ENCODE peak calls at places on chromosomes 11 and 22, in six cellular contexts. One of them, this sample, is unnamed.

GRCh38 chr22:35914665-35915476 is 113.8 kb downstream of the RBFOX2 start:
- DNase-seq in K562: peak
- DNase-seq in IMR-90: peak
- DNase-seq in GM12878: no peak
- DNase-seq in HepG2: peak
- DNase-seq in A549: peak
- DNase-seq in this sample: peak

GRCh38 chr11:72378704-72379383 is 55.5 kb downstream of the CLPB start:
- DNase-seq in GM12878: no peak
- DNase-seq in A549: no peak
- DNase-seq in IMR-90: peak
- DNase-seq in K562: no peak
- DNase-seq in HepG2: no peak
- DNase-seq in this sample: no peak

GRCh38 chr22:30743257-30744020 is 48.8 kb downstream of the OSBP2 start:
- DNase-seq in K562: no peak
- DNase-seq in IMR-90: no peak
- DNase-seq in A549: no peak
- DNase-seq in HepG2: no peak
- DNase-seq in GM12878: no peak
- DNase-seq in this sample: no peak

GRCh38 chr11:93895106-93895862 is 44.9 kb upstream of the VSTM5 start:
- DNase-seq in K562: peak
- DNase-seq in GM12878: no peak
- DNase-seq in HepG2: peak
- DNase-seq in A549: peak
- DNase-seq in IMR-90: peak
- DNase-seq in this sample: peak

GRCh38 chr11:65307298-65308229 is 7.1 kb upstream of the CDC42EP2 start:
- DNase-seq in HepG2: no peak
- DNase-seq in K562: no peak
- DNase-seq in GM12878: no peak
- DNase-seq in A549: no peak
- DNase-seq in IMR-90: peak
- DNase-seq in this sample: no peak

GRCh38 chr11:14275081-14275480 is 83.9 kb downstream of the RRAS2 start:
- DNase-seq in GM12878: no peak
- DNase-seq in IMR-90: peak
- DNase-seq in A549: no peak
- DNase-seq in HepG2: no peak
- DNase-seq in K562: no peak
- DNase-seq in this sample: no peak

GRCh38 chr22:29914165-29914564 is 31.2 kb downstream of the MTMR3 start:
- DNase-seq in K562: no peak
- DNase-seq in GM12878: no peak
- DNase-seq in IMR-90: peak
- DNase-seq in HepG2: no peak
- DNase-seq in A549: no peak
- DNase-seq in this sample: no peak

GRCh38 chr22:40199223-40199622 is 21.5 kb downstream of the TNRC6B start:
- DNase-seq in IMR-90: no peak
- DNase-seq in GM12878: no peak
- DNase-seq in HepG2: no peak
- DNase-seq in K562: no peak
- DNase-seq in A549: no peak
- DNase-seq in this sample: no peak

GRCh38 chr11:122024278-122024677 is 91.7 kb downstream of the BLID start:
- DNase-seq in HepG2: no peak
- DNase-seq in K562: no peak
- DNase-seq in A549: no peak
- DNase-seq in GM12878: no peak
- DNase-seq in IMR-90: no peak
- DNase-seq in this sample: no peak

GRCh38 chr22:44755956-44756361 is 3.6 kb downstream of the ARHGAP8 start:
- DNase-seq in GM12878: no peak
- DNase-seq in IMR-90: no peak
- DNase-seq in K562: no peak
- DNase-seq in A549: no peak
- DNase-seq in HepG2: no peak
- DNase-seq in this sample: no peak

GRCh38 chr22:18157714-18158028 is 7.7 kb downstream of the USP18 start:
- DNase-seq in A549: no peak
- DNase-seq in K562: no peak
- DNase-seq in GM12878: no peak
- DNase-seq in IMR-90: no peak
- DNase-seq in HepG2: no peak
- DNase-seq in this sample: no peak

GRCh38 chr11:73072935-73073481 is 69.1 kb downstream of the FCHSD2 start:
- DNase-seq in GM12878: peak
- DNase-seq in K562: no peak
- DNase-seq in HepG2: no peak
- DNase-seq in A549: peak
- DNase-seq in IMR-90: peak
- DNase-seq in this sample: no peak

GRCh38 chr11:69213964-69214363 is 58.2 kb downstream of the SMIM38 start:
- DNase-seq in IMR-90: no peak
- DNase-seq in HepG2: no peak
- DNase-seq in A549: no peak
- DNase-seq in K562: no peak
- DNase-seq in GM12878: no peak
- DNase-seq in this sample: no peak

GRCh38 chr11:63813563-63814382 is 517 bp downstream of the SPINDOC start:
- DNase-seq in IMR-90: peak
- DNase-seq in HepG2: no peak
- DNase-seq in GM12878: no peak
- DNase-seq in A549: peak
- DNase-seq in K562: peak
- DNase-seq in this sample: peak

GRCh38 chr11:42524534-42525227 is 787.1 kb upstream of the API5 start:
- DNase-seq in A549: peak
- DNase-seq in HepG2: peak
- DNase-seq in K562: peak
- DNase-seq in GM12878: peak
- DNase-seq in IMR-90: no peak
- DNase-seq in this sample: peak

GRCh38 chr11:66727282-66727882 is 1.6 kb downstream of the SPTBN2 start:
- DNase-seq in K562: peak
- DNase-seq in GM12878: no peak
- DNase-seq in HepG2: no peak
- DNase-seq in A549: peak
- DNase-seq in IMR-90: peak
- DNase-seq in this sample: peak

GRCh38 chr11:443542-444199 is 1.9 kb upstream of the ANO9 start:
- DNase-seq in HepG2: no peak
- DNase-seq in GM12878: no peak
- DNase-seq in A549: peak
- DNase-seq in IMR-90: peak
- DNase-seq in K562: no peak
- DNase-seq in this sample: no peak

GRCh38 chr11:114134870-114135269 is 75.4 kb downstream of the ZBTB16 start:
- DNase-seq in K562: no peak
- DNase-seq in HepG2: no peak
- DNase-seq in IMR-90: peak
- DNase-seq in A549: no peak
- DNase-seq in GM12878: no peak
- DNase-seq in this sample: no peak

GRCh38 chr11:26741036-26741435 is 19.2 kb upstream of the SLC5A12 start:
- DNase-seq in IMR-90: no peak
- DNase-seq in HepG2: no peak
- DNase-seq in GM12878: no peak
- DNase-seq in K562: peak
- DNase-seq in A549: no peak
- DNase-seq in this sample: no peak

GRCh38 chr11:60389279-60389910 is 6.9 kb upstream of the MS4A14 start:
- DNase-seq in K562: no peak
- DNase-seq in HepG2: no peak
- DNase-seq in A549: no peak
- DNase-seq in GM12878: peak
- DNase-seq in IMR-90: no peak
- DNase-seq in this sample: no peak

GRCh38 chr22:21710156-21710555 is 25.4 kb downstream of the YPEL1 start:
- DNase-seq in K562: no peak
- DNase-seq in GM12878: no peak
- DNase-seq in A549: no peak
- DNase-seq in HepG2: no peak
- DNase-seq in IMR-90: peak
- DNase-seq in this sample: no peak

GRCh38 chr22:17430298-17430900 is 61.1 kb downstream of the CECR2 start:
- DNase-seq in K562: no peak
- DNase-seq in A549: no peak
- DNase-seq in HepG2: no peak
- DNase-seq in GM12878: no peak
- DNase-seq in IMR-90: no peak
- DNase-seq in this sample: no peak

GRCh38 chr22:46748948-46749681 is 11.1 kb upstream of the CERK start:
- DNase-seq in K562: no peak
- DNase-seq in HepG2: no peak
- DNase-seq in A549: no peak
- DNase-seq in GM12878: no peak
- DNase-seq in IMR-90: peak
- DNase-seq in this sample: no peak

GRCh38 chr22:49880281-49880680 is 26.6 kb downstream of the ZBED4 start:
- DNase-seq in HepG2: no peak
- DNase-seq in IMR-90: no peak
- DNase-seq in GM12878: peak
- DNase-seq in A549: no peak
- DNase-seq in K562: no peak
- DNase-seq in this sample: no peak

GRCh38 chr11:13298765-13299164 is 21.2 kb downstream of the BMAL1 start:
- DNase-seq in IMR-90: no peak
- DNase-seq in K562: no peak
- DNase-seq in GM12878: no peak
- DNase-seq in A549: no peak
- DNase-seq in HepG2: no peak
- DNase-seq in this sample: no peak

GRCh38 chr22:48316245-48316875 is 1511.3 kb downstream of the BRD1 start:
- DNase-seq in HepG2: no peak
- DNase-seq in K562: no peak
- DNase-seq in IMR-90: no peak
- DNase-seq in GM12878: no peak
- DNase-seq in A549: no peak
- DNase-seq in this sample: no peak

GRCh38 chr22:23903328-23903971 is 9.3 kb downstream of the MIF start:
- DNase-seq in K562: no peak
- DNase-seq in IMR-90: peak
- DNase-seq in HepG2: no peak
- DNase-seq in GM12878: no peak
- DNase-seq in A549: no peak
- DNase-seq in this sample: no peak

GRCh38 chr11:50174189-50174588 is 141.5 kb downstream of the OR4C45 start:
- DNase-seq in GM12878: no peak
- DNase-seq in HepG2: no peak
- DNase-seq in IMR-90: peak
- DNase-seq in K562: no peak
- DNase-seq in A549: no peak
- DNase-seq in this sample: no peak

GRCh38 chr11:50174975-50175374 is 142.3 kb downstream of the OR4C45 start:
- DNase-seq in K562: no peak
- DNase-seq in IMR-90: no peak
- DNase-seq in HepG2: no peak
- DNase-seq in GM12878: no peak
- DNase-seq in A549: no peak
- DNase-seq in this sample: no peak

GRCh38 chr11:50169634-50170033 is 137.0 kb downstream of the OR4C45 start:
- DNase-seq in HepG2: no peak
- DNase-seq in GM12878: no peak
- DNase-seq in K562: no peak
- DNase-seq in A549: no peak
- DNase-seq in IMR-90: no peak
- DNase-seq in this sample: no peak

GRCh38 chr11:50170115-50170514 is 137.4 kb downstream of the OR4C45 start:
- DNase-seq in HepG2: no peak
- DNase-seq in K562: no peak
- DNase-seq in A549: no peak
- DNase-seq in IMR-90: no peak
- DNase-seq in GM12878: no peak
- DNase-seq in this sample: no peak
- TF ChIP-seq BHLHE40 in HepG2: no peak
- TF ChIP-seq BHLHE40 in K562: no peak
- TF ChIP-seq BHLHE40 in A549: no peak
- TF ChIP-seq BHLHE40 in IMR-90: no peak
- TF ChIP-seq BHLHE40 in GM12878: no peak
- TF ChIP-seq BHLHE40 in this sample: no peak

GRCh38 chr11:110153474-110153873 is 60.3 kb downstream of the ZC3H12C start:
- DNase-seq in IMR-90: no peak
- DNase-seq in A549: no peak
- DNase-seq in HepG2: no peak
- DNase-seq in K562: no peak
- DNase-seq in GM12878: no peak
- DNase-seq in this sample: no peak

GRCh38 chr11:110152199-110152598 is 59.0 kb downstream of the ZC3H12C start:
- DNase-seq in IMR-90: no peak
- DNase-seq in HepG2: no peak
- DNase-seq in GM12878: no peak
- DNase-seq in A549: no peak
- DNase-seq in K562: no peak
- DNase-seq in this sample: no peak

GRCh38 chr11:110147965-110148709 is 54.9 kb downstream of the ZC3H12C start:
- DNase-seq in A549: peak
- DNase-seq in IMR-90: peak
- DNase-seq in GM12878: no peak
- DNase-seq in HepG2: no peak
- DNase-seq in K562: no peak
- DNase-seq in this sample: no peak

GRCh38 chr11:110148775-110149744 is 55.9 kb downstream of the ZC3H12C start:
- DNase-seq in A549: peak
- DNase-seq in IMR-90: peak
- DNase-seq in GM12878: no peak
- DNase-seq in HepG2: no peak
- DNase-seq in K562: peak
- DNase-seq in this sample: no peak
- TF ChIP-seq BHLHE40 in A549: no peak
- TF ChIP-seq BHLHE40 in IMR-90: peak
- TF ChIP-seq BHLHE40 in GM12878: no peak
- TF ChIP-seq BHLHE40 in HepG2: no peak
- TF ChIP-seq BHLHE40 in K562: no peak
- TF ChIP-seq BHLHE40 in this sample: no peak

DNA sequence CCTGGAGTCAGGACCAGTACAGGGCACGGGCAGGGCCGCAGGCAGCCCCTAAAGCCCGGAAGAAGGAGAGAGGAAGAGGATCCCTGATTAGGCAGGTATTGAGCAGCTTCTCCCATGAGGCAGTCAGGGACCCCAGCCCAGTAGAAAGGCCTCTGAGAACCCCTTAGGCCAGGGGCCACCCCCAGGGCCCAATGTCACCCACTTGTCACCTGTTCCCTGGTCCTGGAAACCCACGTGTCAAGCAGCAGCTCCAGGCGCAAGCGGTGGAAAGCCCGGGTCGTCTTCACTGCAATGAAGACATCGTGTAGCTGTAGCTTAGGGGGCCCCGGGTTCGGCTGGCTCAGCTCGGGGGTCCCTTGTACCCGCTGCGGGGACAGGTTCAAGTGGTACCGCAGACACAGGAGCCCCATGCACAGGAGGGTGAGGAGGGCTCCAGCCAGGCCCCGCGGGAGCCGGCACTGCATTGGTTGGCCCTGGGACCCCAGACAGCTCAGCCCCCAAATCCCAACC is 415 bp downstream of the MFNG start:
- DNase-seq in A549: no peak
- DNase-seq in GM12878: no peak
- DNase-seq in K562: no peak
- DNase-seq in HepG2: no peak
- DNase-seq in IMR-90: no peak
- DNase-seq in this sample: no peak
- TF ChIP-seq BHLHE40 in A549: no peak
- TF ChIP-seq BHLHE40 in GM12878: no peak
- TF ChIP-seq BHLHE40 in K562: no peak
- TF ChIP-seq BHLHE40 in HepG2: no peak
- TF ChIP-seq BHLHE40 in IMR-90: no peak
- TF ChIP-seq BHLHE40 in this sample: no peak

GRCh38 chr11:1943977-1944376 is 3.2 kb upstream of the MRPL23 start:
- DNase-seq in IMR-90: peak
- DNase-seq in GM12878: no peak
- DNase-seq in HepG2: no peak
- DNase-seq in A549: no peak
- DNase-seq in K562: no peak
- DNase-seq in this sample: no peak
- TF ChIP-seq BHLHE40 in IMR-90: no peak
- TF ChIP-seq BHLHE40 in GM12878: no peak
- TF ChIP-seq BHLHE40 in HepG2: no peak
- TF ChIP-seq BHLHE40 in A549: no peak
- TF ChIP-seq BHLHE40 in K562: no peak
- TF ChIP-seq BHLHE40 in this sample: no peak